ENCODE peak calls at places on chromosome 20, in six cellular contexts. Y is C1 segment of cervical spinal cord, Z is iris pigment epithelial cell, G is mucosa of descending colon, W is cardiac muscle cell, U is BJ. M is an unnamed sample.

GRCh38 chr20:38581013-38581412 is at the start of gene ADIG:
- DNase-seq in G (no peak), Z (no peak), W (no peak), Y (peak; percentile 60), U (no peak), M (no peak)

GRCh38 chr20:62133864-62134263 is 9.3 kb downstream of the PSMA7 start:
- DNase-seq in Y (no peak), G (no peak), U (no peak), W (no peak), Z (no peak), M (no peak)

GRCh38 chr20:40682104-40683045 is 6.7 kb downstream of the MAFB start:
- DNase-seq in W (peak; percentile 67), G (no peak), U (no peak), Y (no peak), Z (peak; percentile 28), M (no peak)

GRCh38 chr20:17648782-17649730 is 33.0 kb downstream of the RRBP1 start:
- DNase-seq in G (peak; percentile 67), Y (no peak), Z (no peak), W (no peak), U (no peak), M (peak; percentile 60)

GRCh38 chr20:31713312-31714049 is 9.2 kb downstream of the BCL2L1 start:
- DNase-seq in U (peak; percentile 70), W (peak; percentile 93), Z (peak; percentile 86), G (peak; percentile 43), Y (no peak), M (no peak)

GRCh38 chr20:23622839-23623343 is 14.9 kb downstream of the CST3 start:
- DNase-seq in U (peak; percentile 60), Z (peak; percentile 90), G (peak; percentile 53), Y (no peak), W (peak; percentile 97), M (peak; percentile 9)

GRCh38 chr20:58682656-58683055 is 9.9 kb upstream of the NPEPL1 start:
- DNase-seq in G (no peak), Y (no peak), W (peak; percentile 55), Z (peak; percentile 40), U (no peak), M (no peak)

GRCh38 chr20:25324412-25324811 is 66.2 kb downstream of the ABHD12 start:
- DNase-seq in Y (peak; percentile 55), W (no peak), G (peak; percentile 37), Z (no peak), U (no peak), M (no peak)

GRCh38 chr20:9294081-9294480 is 220.3 kb upstream of the LAMP5 start:
- DNase-seq in G (no peak), W (peak; percentile 39), U (peak; percentile 51), Z (peak; percentile 86), Y (no peak), M (no peak)

GRCh38 chr20:34564810-34565209 is 6.3 kb downstream of the MAP1LC3A start:
- DNase-seq in U (no peak), Z (no peak), Y (no peak), G (no peak), W (no peak), M (no peak)

GRCh38 chr20:23106271-23106851 is 20.2 kb upstream of the CD93 start:
- DNase-seq in Z (peak; percentile 54), W (peak; percentile 29), G (peak; percentile 28), U (no peak), Y (no peak), M (no peak)

GRCh38 chr20:8640461-8640860 is 428.4 kb upstream of the PLCB4 start:
- DNase-seq in U (no peak), Y (no peak), Z (peak; percentile 13), W (no peak), G (no peak), M (no peak)

GRCh38 chr20:63488331-63489251 is 10.3 kb downstream of the EEF1A2 start:
- DNase-seq in W (no peak), Z (no peak), G (no peak), U (no peak), Y (no peak), M (no peak)

GRCh38 chr20:32779500-32780215 is 17.5 kb downstream of the DNMT3B start:
- DNase-seq in Z (no peak), Y (no peak), W (no peak), G (no peak), U (no peak), M (peak; percentile 43)

GRCh38 chr20:37845261-37845681 is 57.7 kb upstream of the VSTM2L start:
- DNase-seq in Z (no peak), W (no peak), Y (no peak), U (no peak), G (no peak), M (peak; percentile 56)

GRCh38 chr20:3312940-3313656 is 74.1 kb upstream of the SLC4A11 start:
- DNase-seq in U (peak; percentile 39), W (peak; percentile 87), Y (no peak), G (no peak), Z (peak; percentile 87), M (no peak)

GRCh38 chr20:58102744-58103516 is 125.5 kb downstream of the ANKRD60 start:
- DNase-seq in W (no peak), G (no peak), Y (no peak), U (no peak), Z (no peak), M (peak; percentile 63)

GRCh38 chr20:22506827-22507226 is 77.5 kb downstream of the FOXA2 start:
- DNase-seq in W (no peak), Y (no peak), G (no peak), U (no peak), Z (no peak), M (no peak)

GRCh38 chr20:10848810-10849370 is 175.1 kb upstream of the JAG1 start:
- DNase-seq in Z (peak; percentile 96), U (peak; percentile 58), W (peak; percentile 92), Y (no peak), G (peak; percentile 72), M (no peak)

GRCh38 chr20:50815162-50815989 is 20.5 kb downstream of the BCAS4 start:
- DNase-seq in U (no peak), G (no peak), W (no peak), Y (no peak), Z (peak; percentile 75), M (peak; percentile 42)

GRCh38 chr20:19976595-19977372 is 40.4 kb upstream of the NAA20 start:
- DNase-seq in Y (peak; percentile 74), U (peak; percentile 51), W (peak; percentile 79), G (no peak), Z (peak; percentile 91), M (no peak)

GRCh38 chr20:48682529-48683385 is 145.0 kb downstream of the PREX1 start:
- DNase-seq in Z (peak; percentile 85), G (peak; percentile 94), W (peak; percentile 99), Y (peak; percentile 35), U (peak; percentile 87), M (peak; percentile 99)

GRCh38 chr20:36866681-36867485 is 9.1 kb upstream of the TLDC2 start:
- DNase-seq in G (no peak), Y (no peak), U (no peak), W (no peak), Z (peak; percentile 56), M (no peak)

GRCh38 chr20:63740501-63741353 is 1.2 kb downstream of the SLC2A4RG start:
- DNase-seq in U (peak; percentile 52), W (peak; percentile 94), Z (peak; percentile 90), Y (peak; percentile 69), G (peak; percentile 93), M (peak; percentile 75)

GRCh38 chr20:47357296-47358051 is 975 bp upstream of the ZMYND8 start:
- DNase-seq in Z (peak; percentile 98), G (peak; percentile 96), Y (peak; percentile 76), W (peak; percentile 94), U (peak; percentile 67), M (peak; percentile 70)

GRCh38 chr20:44028341-44028715 is 113.7 kb downstream of the TOX2 start:
- DNase-seq in G (no peak), Y (no peak), U (no peak), Z (peak; percentile 60), W (no peak), M (no peak)

GRCh38 chr20:45304464-45304999 is 2.1 kb upstream of the RBPJL start:
- DNase-seq in Y (no peak), W (no peak), U (no peak), Z (no peak), G (no peak), M (no peak)

GRCh38 chr20:40457404-40457803 is 231.6 kb downstream of the MAFB start:
- DNase-seq in U (no peak), G (no peak), Y (no peak), W (no peak), Z (no peak), M (no peak)

GRCh38 chr20:17823382-17824144 is 123.8 kb downstream of the BANF2 start:
- DNase-seq in Y (no peak), U (no peak), G (peak; percentile 77), Z (no peak), W (no peak), M (no peak)

GRCh38 chr20:14597206-14597715 is 259.8 kb upstream of the FLRT3 start:
- DNase-seq in Z (no peak), W (no peak), Y (no peak), G (no peak), U (no peak), M (no peak)

GRCh38 chr20:41163821-41164220 is 26.5 kb downstream of the PLCG1 start:
- DNase-seq in Z (no peak), G (no peak), Y (no peak), U (no peak), W (no peak), M (no peak)

GRCh38 chr20:325043-325888 is at the start of gene SOX12:
- DNase-seq in W (peak; percentile 96), U (peak; percentile 62), Y (peak; percentile 94), G (peak; percentile 99), Z (peak; percentile 92), M (peak; percentile 97)

GRCh38 chr20:60053125-60053812 is 95.0 kb downstream of the CDH26 start:
- DNase-seq in Y (no peak), W (no peak), Z (no peak), G (no peak), U (no peak), M (peak; percentile 77)